ENCODE peak calls at places on chromosomes 12 and 14, in seven cellular contexts. C is SK-N-SH, D is OCI-LY7, H is PC-3, V is GM23248, Y is hepatocyte, T is HCT116. A is an unnamed sample. For H3K9me2, the result is how much of the 10 kb centered on the place peaks cover.

GRCh38 chr14:21109377-21110260 is 8.8 kb downstream of the TMEM253 start:
- DNase-seq in C (no peak), D (no peak), H (peak), V (no peak), Y (no peak), T (no peak), A (peak)

GRCh38 chr14:58777541-58777979 is 139.8 kb downstream of the DACT1 start:
- DNase-seq in C (no peak), D (no peak), H (no peak), V (no peak), Y (no peak), T (no peak), A (no peak)

GRCh38 chr12:80040075-80040738 is 59.1 kb upstream of the OTOGL start:
- DNase-seq in C (no peak), D (no peak), H (no peak), V (peak), Y (no peak), T (no peak), A (no peak)

GRCh38 chr14:104924421-104925213 is at the start of gene PLD4:
- DNase-seq in C (no peak), D (peak), H (no peak), V (no peak), Y (no peak), T (no peak), A (no peak)

GRCh38 chr14:80425686-80426085 is 214.4 kb upstream of the DIO2 start:
- DNase-seq in C (no peak), D (no peak), H (peak), V (peak), Y (peak), T (peak), A (no peak)

GRCh38 chr12:212799-213526 is 994 bp downstream of the SLC6A12 start:
- DNase-seq in C (peak), D (no peak), H (no peak), V (no peak), Y (peak), T (no peak), A (no peak)

GRCh38 chr14:52266179-52266578 is 1.3 kb upstream of the PTGDR start:
- DNase-seq in C (no peak), D (no peak), H (no peak), V (peak), Y (no peak), T (no peak), A (no peak)

GRCh38 chr14:101236496-101237240 is 324.6 kb upstream of the DIO3 start:
- DNase-seq in C (no peak), D (no peak), H (no peak), V (no peak), Y (no peak), T (no peak), A (no peak)

GRCh38 chr12:5584776-5585560 is 153.1 kb downstream of the NTF3 start:
- DNase-seq in C (no peak), D (no peak), H (no peak), V (no peak), Y (no peak), T (no peak), A (no peak)

GRCh38 chr12:55909513-55909884 is 18.2 kb downstream of the PYM1 start:
- DNase-seq in C (no peak), D (no peak), H (no peak), V (no peak), Y (no peak), T (no peak), A (no peak)

GRCh38 chr12:89421093-89421835 is 69.0 kb upstream of the DUSP6 start:
- DNase-seq in C (no peak), D (no peak), H (no peak), V (no peak), Y (no peak), T (no peak), A (peak)

GRCh38 chr12:20643822-20644221 is 51.3 kb upstream of the SLCO1C1 start:
- DNase-seq in C (no peak), D (no peak), H (no peak), V (no peak), Y (no peak), T (no peak), A (no peak)

GRCh38 chr12:78863482-78864427 is 819 bp upstream of the SYT1 start:
- DNase-seq in C (peak), D (no peak), H (peak), V (peak), Y (peak), T (no peak), A (peak)

GRCh38 chr12:100229036-100229635 is 28.5 kb downstream of the ACTR6 start:
- DNase-seq in C (no peak), D (peak), H (peak), V (peak), Y (peak), T (peak), A (peak)

GRCh38 chr12:128612150-128612850 is 211.5 kb downstream of the SLC15A4 start:
- DNase-seq in C (no peak), D (no peak), H (no peak), V (no peak), Y (no peak), T (no peak), A (no peak)

GRCh38 chr12:1791104-1791927 is 29.0 kb upstream of the LRTM2 start:
- DNase-seq in C (peak), D (peak), H (peak), V (peak), Y (peak), T (peak), A (peak)

GRCh38 chr12:55692631-55693322 is 14.9 kb downstream of the ITGA7 start:
- DNase-seq in C (no peak), D (no peak), H (no peak), V (no peak), Y (no peak), T (no peak), A (no peak)

GRCh38 chr12:95820096-95820703 is 29.6 kb upstream of the NTN4 start:
- DNase-seq in C (peak), D (no peak), H (peak), V (peak), Y (peak), T (peak), A (peak)

GRCh38 chr12:92421701-92422100 is 276.1 kb upstream of the BTG1 start:
- DNase-seq in C (no peak), D (no peak), H (peak), V (peak), Y (peak), T (no peak), A (no peak)

GRCh38 chr12:121282072-121282742 is 14.3 kb downstream of the CAMKK2 start:
- DNase-seq in C (no peak), D (no peak), H (no peak), V (no peak), Y (no peak), T (no peak), A (no peak)

GRCh38 chr12:80857311-80857710 is 80.4 kb downstream of the LIN7A start:
- DNase-seq in C (no peak), D (no peak), H (no peak), V (peak), Y (no peak), T (no peak), A (no peak)

GRCh38 chr14:51023964-51024363 is 70.9 kb downstream of the TRIM9 start:
- DNase-seq in C (no peak), D (no peak), H (no peak), V (peak), Y (no peak), T (no peak), A (no peak)

GRCh38 chr12:84572186-84572585 is 340.4 kb downstream of the SLC6A15 start:
- DNase-seq in C (no peak), D (no peak), H (peak), V (no peak), Y (no peak), T (no peak), A (no peak)

GRCh38 chr12:49543221-49543913 is 4.5 kb downstream of the KCNH3 start:
- DNase-seq in C (peak), D (no peak), H (no peak), V (no peak), Y (no peak), T (no peak), A (no peak)

GRCh38 chr12:27780612-27781408 is 774 bp upstream of the MANSC4 start:
- DNase-seq in C (peak), D (peak), H (peak), V (peak), Y (peak), T (no peak), A (peak)

GRCh38 chr14:71621276-71621675 is 311.0 kb upstream of the RGS6 start:
- DNase-seq in C (no peak), D (no peak), H (peak), V (peak), Y (no peak), T (no peak), A (no peak)

GRCh38 chr12:93921511-93921910 is 226.9 kb upstream of the PLXNC1 start:
- DNase-seq in C (no peak), D (no peak), H (peak), V (no peak), Y (no peak), T (no peak), A (no peak)

GRCh38 chr14:88218119-88218915 is 104.8 kb downstream of the KCNK10 start:
- DNase-seq in C (peak), D (no peak), H (no peak), V (no peak), Y (no peak), T (no peak), A (no peak)

GRCh38 chr14:27528328-27528727 is 930.5 kb upstream of the NOVA1 start:
- DNase-seq in C (peak), D (no peak), H (peak), V (peak), Y (peak), T (no peak), A (peak)

GRCh38 chr12:44372259-44372658 is 503.9 kb downstream of the NELL2 start:
- DNase-seq in C (peak), D (no peak), H (peak), V (peak), Y (no peak), T (no peak), A (no peak)

GRCh38 chr14:25431211-25432076 is 381.5 kb upstream of the STXBP6 start:
- DNase-seq in C (peak), D (peak), H (peak), V (peak), Y (peak), T (no peak), A (peak)

GRCh38 chr14:56300495-56300894 is 182.3 kb downstream of the PELI2 start:
- DNase-seq in C (no peak), D (no peak), H (no peak), V (no peak), Y (no peak), T (no peak), A (no peak)

GRCh38 chr14:97177016-97177415 is 379.8 kb downstream of the VRK1 start:
- DNase-seq in C (peak), D (peak), H (peak), V (no peak), Y (peak), T (peak), A (peak)

GRCh38 chr14:84006643-84007137 is 1523.3 kb upstream of the FLRT2 start:
- DNase-seq in C (no peak), D (no peak), H (peak), V (no peak), Y (no peak), T (no peak), A (peak)

GRCh38 chr12:19209636-19210035 is 80.1 kb downstream of the PLEKHA5 start:
- DNase-seq in C (no peak), D (no peak), H (no peak), V (no peak), Y (no peak), T (no peak), A (no peak)
- H3K9me2 ChIP-seq in C (under half), D (under half), H (under half), V (under half), Y (under half), T (under half), A (under half)

GRCh38 chr14:95699397-95699796 is 13.2 kb downstream of the TCL1B start:
- DNase-seq in C (no peak), D (peak), H (no peak), V (no peak), Y (no peak), T (no peak), A (peak)
- H2AFZ ChIP-seq in C (no peak), D (peak), H (no peak), V (no peak), Y (no peak), T (no peak), A (no peak)

GRCh38 chr14:68145539-68145938 is 326.0 kb downstream of the RAD51B start:
- DNase-seq in C (no peak), D (no peak), H (no peak), V (peak), Y (no peak), T (no peak), A (no peak)
- H3K9me2 ChIP-seq in C (under half), D (under half), H (under half), V (under half), Y (under half), T (under half), A (under half)

GRCh38 chr12:98213556-98213955 is 301.8 kb upstream of the TMPO start:
- DNase-seq in C (no peak), D (no peak), H (no peak), V (no peak), Y (no peak), T (no peak), A (no peak)

GRCh38 chr12:98211914-98212695 is 303.3 kb upstream of the TMPO start:
- DNase-seq in C (no peak), D (peak), H (no peak), V (peak), Y (no peak), T (no peak), A (no peak)

GRCh38 chr12:98208846-98209245 is 306.5 kb upstream of the TMPO start:
- DNase-seq in C (peak), D (no peak), H (no peak), V (no peak), Y (no peak), T (no peak), A (no peak)
- H2AFZ ChIP-seq in C (no peak), D (no peak), H (no peak), V (no peak), Y (no peak), T (no peak), A (peak)

DNA sequence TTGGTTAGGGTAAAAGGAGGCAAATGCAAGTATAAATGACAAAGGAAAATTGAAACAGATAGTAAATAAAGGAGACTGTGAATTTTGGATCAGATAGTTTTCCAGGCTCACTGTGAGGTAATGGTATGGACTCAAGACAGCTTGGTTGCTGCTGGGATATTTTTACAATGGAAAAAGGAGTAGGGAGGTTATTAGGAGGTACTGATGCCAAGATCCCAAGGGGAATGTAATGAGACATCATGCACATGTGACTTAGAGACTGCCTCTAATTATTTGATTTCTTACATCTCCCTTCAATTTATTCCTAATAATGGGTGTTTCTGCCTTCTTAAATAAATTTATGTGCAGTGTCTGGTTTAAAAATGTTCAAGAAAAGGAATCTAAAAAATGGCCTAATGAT is 56.9 kb downstream of the TAOK3 start:
- DNase-seq in C (no peak), D (no peak), H (no peak), V (peak), Y (no peak), T (no peak), A (no peak)
- H3K9me2 ChIP-seq in C (under half), D (under half), H (under half), V (under half), Y (under half), T (under half), A (under half)

GRCh38 chr14:90604356-90604755 is 207.5 kb downstream of the CALM1 start:
- DNase-seq in C (peak), D (no peak), H (no peak), V (no peak), Y (no peak), T (no peak), A (no peak)
- H2AFZ ChIP-seq in C (no peak), D (no peak), H (no peak), V (no peak), Y (no peak), T (no peak), A (no peak)

GRCh38 chr14:103683139-103683538 is 32.1 kb downstream of the XRCC3 start:
- DNase-seq in C (no peak), D (no peak), H (no peak), V (no peak), Y (no peak), T (no peak), A (no peak)

GRCh38 chr14:103680491-103681231 is 34.6 kb downstream of the XRCC3 start:
- DNase-seq in C (no peak), D (no peak), H (no peak), V (no peak), Y (no peak), T (no peak), A (no peak)

GRCh38 chr14:103676881-103677675 is 38.2 kb downstream of the XRCC3 start:
- DNase-seq in C (no peak), D (no peak), H (peak), V (no peak), Y (no peak), T (no peak), A (no peak)

GRCh38 chr14:103675957-103676356 is 39.3 kb downstream of the XRCC3 start:
- DNase-seq in C (no peak), D (no peak), H (no peak), V (no peak), Y (no peak), T (no peak), A (no peak)

DNA sequence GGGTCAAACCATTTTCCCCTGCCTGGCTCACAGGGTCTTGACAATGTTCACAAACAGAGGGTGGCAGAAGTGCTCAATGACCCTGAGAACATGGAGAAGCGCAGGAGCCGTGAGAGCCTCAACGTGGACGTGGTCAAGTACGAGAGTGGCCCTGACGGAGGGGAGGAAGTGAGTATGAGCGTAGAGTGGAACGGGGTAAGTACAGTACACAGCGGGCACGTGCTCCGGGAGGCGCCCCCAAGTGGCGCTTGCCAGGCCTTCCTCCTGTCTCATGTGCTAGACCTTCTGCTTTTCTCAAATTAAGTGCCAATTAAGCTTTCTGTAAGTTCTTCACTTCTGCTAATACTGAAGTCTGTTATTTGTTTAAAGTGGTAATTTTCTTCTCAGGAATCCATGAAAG is 35.9 kb downstream of the XRCC3 start:
- DNase-seq in C (peak), D (peak), H (peak), V (peak), Y (no peak), T (peak), A (peak)
- H3K9me2 ChIP-seq in C (under half), D (under half), H (under half), V (under half), Y (under half), T (under half), A (under half)

GRCh38 chr12:122457627-122458026 is 35.2 kb upstream of the CLIP1 start:
- DNase-seq in C (no peak), D (no peak), H (no peak), V (no peak), Y (no peak), T (no peak), A (no peak)
- H2AFZ ChIP-seq in C (no peak), D (no peak), H (no peak), V (no peak), Y (no peak), T (no peak), A (peak)

A was measured in GM23338.